ENCODE peak calls at places on chromosome 15, in ten cellular contexts. K is endodermal cell, F is hepatocyte, X is uterus, Y is stomach, Q is tibial artery, N is pancreas, S is astrocyte, D is PC-9, V is cardiac muscle cell. Z is an unnamed sample. For H3K9me3, the result is how much of the 10 kb centered on the place peaks cover.

GRCh38 chr15:52080993-52081392 is 31.6 kb downstream of the BCL2L10 start:
- DNase-seq in K (no peak), F (no peak), X (no peak), Y (no peak), Q (no peak), N (no peak), S (no peak), D (no peak), V (no peak), Z (no peak)

GRCh38 chr15:58080398-58080797 is 14.9 kb upstream of the ALDH1A2 start:
- DNase-seq in K (no peak), F (no peak), X (no peak), Y (no peak), Q (no peak), N (no peak), S (no peak), D (no peak), V (no peak), Z (no peak)

GRCh38 chr15:91268510-91268909 is 168.5 kb downstream of the SV2B start:
- DNase-seq in K (peak), F (no peak), X (no peak), Y (no peak), Q (no peak), N (no peak), S (no peak), D (no peak), V (no peak), Z (no peak)

GRCh38 chr15:50685976-50686467 is 575 bp downstream of the TRPM7 start:
- DNase-seq in K (peak), F (peak), X (peak), Y (peak), Q (peak), N (peak), S (peak), D (peak), V (peak), Z (peak)

GRCh38 chr15:48266029-48266428 is 59.9 kb downstream of the SLC12A1 start:
- DNase-seq in K (no peak), F (no peak), X (no peak), Y (no peak), Q (no peak), N (no peak), S (no peak), D (no peak), V (no peak), Z (no peak)

GRCh38 chr15:98755781-98756180 is 107.4 kb downstream of the IGF1R start:
- DNase-seq in K (no peak), F (no peak), X (no peak), Y (no peak), Q (no peak), N (no peak), S (no peak), D (no peak), V (no peak), Z (no peak)

GRCh38 chr15:86183765-86184491 is 104.3 kb downstream of the AGBL1 start:
- DNase-seq in K (no peak), F (no peak), X (no peak), Y (no peak), Q (no peak), N (no peak), S (peak), D (no peak), V (no peak), Z (no peak)

GRCh38 chr15:33360876-33361275 is 50.1 kb downstream of the RYR3 start:
- DNase-seq in K (no peak), F (no peak), X (no peak), Y (no peak), Q (no peak), N (no peak), S (no peak), D (no peak), V (no peak), Z (no peak)

GRCh38 chr15:39130556-39131379 is 450.1 kb upstream of the THBS1 start:
- DNase-seq in K (no peak), F (no peak), X (no peak), Y (no peak), Q (no peak), N (no peak), S (no peak), D (no peak), V (no peak), Z (no peak)

GRCh38 chr15:98375513-98376360 is 272.6 kb upstream of the IGF1R start:
- DNase-seq in K (no peak), F (no peak), X (no peak), Y (no peak), Q (no peak), N (no peak), S (no peak), D (no peak), V (no peak), Z (no peak)

GRCh38 chr15:56871180-56871579 is 47.3 kb upstream of the TCF12 start:
- DNase-seq in K (no peak), F (no peak), X (no peak), Y (no peak), Q (no peak), N (no peak), S (peak), D (peak), V (no peak), Z (no peak)

GRCh38 chr15:80967451-80967850 is 22.2 kb downstream of the MESD start:
- DNase-seq in K (peak), F (peak), X (no peak), Y (no peak), Q (no peak), N (no peak), S (peak), D (peak), V (peak), Z (no peak)

GRCh38 chr15:65875458-65875857 is 6.2 kb downstream of the RAB11A start:
- DNase-seq in K (no peak), F (no peak), X (no peak), Y (no peak), Q (no peak), N (no peak), S (no peak), D (no peak), V (no peak), Z (no peak)

GRCh38 chr15:51726302-51727073 is 11.0 kb downstream of the LYSMD2 start:
- DNase-seq in K (peak), F (peak), X (peak), Y (no peak), Q (peak), N (no peak), S (peak), D (peak), V (peak), Z (no peak)

GRCh38 chr15:55742498-55742926 is 440 bp downstream of the PRTG start:
- DNase-seq in K (no peak), F (peak), X (peak), Y (no peak), Q (no peak), N (peak), S (peak), D (peak), V (peak), Z (no peak)

GRCh38 chr15:92332125-92332899 is 61.4 kb upstream of the ST8SIA2 start:
- DNase-seq in K (no peak), F (no peak), X (no peak), Y (no peak), Q (no peak), N (no peak), S (no peak), D (no peak), V (no peak), Z (no peak)

GRCh38 chr15:42826251-42826890 is 89.4 kb upstream of the CDAN1 start:
- DNase-seq in K (no peak), F (no peak), X (no peak), Y (no peak), Q (no peak), N (no peak), S (no peak), D (no peak), V (no peak), Z (peak)

GRCh38 chr15:52529289-52529929 is 729 bp upstream of the MYO5A start:
- DNase-seq in K (no peak), F (peak), X (peak), Y (no peak), Q (no peak), N (no peak), S (no peak), D (no peak), V (no peak), Z (peak)

GRCh38 chr15:33098082-33099058 is 96.1 kb downstream of the FMN1 start:
- DNase-seq in K (no peak), F (no peak), X (no peak), Y (no peak), Q (no peak), N (no peak), S (peak), D (peak), V (no peak), Z (no peak)

GRCh38 chr15:39171944-39172368 is 408.9 kb upstream of the THBS1 start:
- DNase-seq in K (peak), F (peak), X (peak), Y (peak), Q (peak), N (no peak), S (peak), D (peak), V (peak), Z (peak)

GRCh38 chr15:42331235-42331634 is 28.1 kb upstream of the CAPN3 start:
- DNase-seq in K (no peak), F (no peak), X (no peak), Y (no peak), Q (no peak), N (no peak), S (peak), D (no peak), V (peak), Z (no peak)

GRCh38 chr15:53716909-53717878 is 42.3 kb downstream of the WDR72 start:
- DNase-seq in K (no peak), F (peak), X (no peak), Y (no peak), Q (no peak), N (no peak), S (no peak), D (no peak), V (no peak), Z (no peak)

GRCh38 chr15:29103825-29104565 is 165.6 kb downstream of the NSMCE3 start:
- DNase-seq in K (peak), F (peak), X (no peak), Y (peak), Q (no peak), N (peak), S (peak), D (peak), V (peak), Z (peak)

GRCh38 chr15:70487380-70487725 is 276.0 kb downstream of the UACA start:
- DNase-seq in K (no peak), F (no peak), X (no peak), Y (no peak), Q (no peak), N (no peak), S (no peak), D (no peak), V (no peak), Z (no peak)

GRCh38 chr15:71707230-71708051 is 102.9 kb upstream of the NR2E3 start:
- DNase-seq in K (no peak), F (no peak), X (peak), Y (no peak), Q (no peak), N (no peak), S (peak), D (no peak), V (no peak), Z (no peak)

GRCh38 chr15:89174476-89174875 is 46.9 kb downstream of the RLBP1 start:
- DNase-seq in K (no peak), F (no peak), X (no peak), Y (no peak), Q (no peak), N (no peak), S (no peak), D (no peak), V (no peak), Z (peak)

GRCh38 chr15:95292790-95293450 is 1037.6 kb upstream of the NR2F2 start:
- DNase-seq in K (no peak), F (no peak), X (no peak), Y (peak), Q (no peak), N (no peak), S (no peak), D (peak), V (peak), Z (peak)

GRCh38 chr15:66229790-66230460 is 23.6 kb downstream of the MEGF11 start:
- DNase-seq in K (no peak), F (no peak), X (no peak), Y (no peak), Q (no peak), N (no peak), S (no peak), D (no peak), V (no peak), Z (no peak)

GRCh38 chr15:93270937-93271472 is 182.0 kb upstream of the RGMA start:
- DNase-seq in K (peak), F (no peak), X (no peak), Y (no peak), Q (no peak), N (no peak), S (no peak), D (no peak), V (no peak), Z (no peak)

GRCh38 chr15:66145242-66146182 is 108.0 kb downstream of the MEGF11 start:
- DNase-seq in K (no peak), F (no peak), X (no peak), Y (no peak), Q (no peak), N (no peak), S (peak), D (no peak), V (no peak), Z (no peak)

GRCh38 chr15:101013769-101014223 is 94.6 kb downstream of the LRRK1 start:
- DNase-seq in K (peak), F (no peak), X (peak), Y (no peak), Q (no peak), N (no peak), S (no peak), D (no peak), V (no peak), Z (no peak)

GRCh38 chr15:37014566-37014965 is 85.8 kb downstream of the MEIS2 start:
- DNase-seq in K (no peak), F (no peak), X (no peak), Y (no peak), Q (no peak), N (no peak), S (no peak), D (no peak), V (no peak), Z (no peak)

GRCh38 chr15:77026501-77027110 is 31.7 kb downstream of the PSTPIP1 start:
- DNase-seq in K (peak), F (no peak), X (peak), Y (no peak), Q (peak), N (peak), S (no peak), D (no peak), V (peak), Z (no peak)

GRCh38 chr15:47185222-47185800 is 532.0 kb upstream of the SEMA6D start:
- DNase-seq in K (no peak), F (no peak), X (no peak), Y (no peak), Q (no peak), N (no peak), S (no peak), D (no peak), V (no peak), Z (no peak)

DNA sequence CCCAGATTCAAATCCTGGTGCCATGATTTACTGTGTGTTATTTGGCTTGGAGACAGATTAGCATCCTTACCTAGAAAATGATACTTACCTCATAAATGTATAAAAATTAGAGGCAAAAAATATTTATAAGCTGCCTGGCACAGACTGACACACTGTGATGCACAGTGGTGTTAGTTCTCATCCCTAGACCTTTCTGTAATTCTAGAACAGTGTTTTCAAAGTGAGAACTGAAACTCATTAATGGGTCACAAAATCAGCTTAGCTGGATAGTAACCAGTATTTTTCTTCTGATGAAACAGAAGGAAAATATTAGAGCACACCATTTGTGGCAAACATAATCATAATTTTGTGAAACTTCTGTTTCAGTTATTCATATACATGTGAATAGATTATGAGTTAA is 17.9 kb upstream of the MTHFS start:
- DNase-seq in K (no peak), F (no peak), X (no peak), Y (no peak), Q (no peak), N (no peak), S (no peak), D (no peak), V (no peak), Z (no peak)
- H3K9me3 ChIP-seq in K (half or more), F (under half), X (under half), Y (under half), Q (half or more), N (under half), S (under half), D (under half), V (under half), Z (under half)

GRCh38 chr15:41116872-41117242 is 777 bp upstream of the INO80 start:
- DNase-seq in K (no peak), F (no peak), X (no peak), Y (no peak), Q (no peak), N (no peak), S (no peak), D (no peak), V (no peak), Z (no peak)

GRCh38 chr15:41115652-41116115 is 396 bp downstream of the INO80 start:
- DNase-seq in K (peak), F (peak), X (peak), Y (peak), Q (peak), N (peak), S (peak), D (peak), V (peak), Z (peak)

GRCh38 chr15:41115088-41115651 is 910 bp downstream of the INO80 start:
- DNase-seq in K (peak), F (peak), X (no peak), Y (no peak), Q (no peak), N (no peak), S (peak), D (no peak), V (peak), Z (no peak)

GRCh38 chr15:41121951-41122350 is 5.9 kb upstream of the INO80 start:
- DNase-seq in K (no peak), F (no peak), X (no peak), Y (no peak), Q (no peak), N (no peak), S (no peak), D (no peak), V (no peak), Z (no peak)

GRCh38 chr15:41116116-41116871 is at the start of gene INO80:
- DNase-seq in K (peak), F (peak), X (peak), Y (peak), Q (peak), N (peak), S (peak), D (peak), V (peak), Z (peak)
- TF ChIP-seq CTCF in K (no peak), F (no peak), X (peak), Y (no peak), Q (no peak), N (no peak), S (no peak), D (no peak), V (no peak), Z (no peak)

DNA sequence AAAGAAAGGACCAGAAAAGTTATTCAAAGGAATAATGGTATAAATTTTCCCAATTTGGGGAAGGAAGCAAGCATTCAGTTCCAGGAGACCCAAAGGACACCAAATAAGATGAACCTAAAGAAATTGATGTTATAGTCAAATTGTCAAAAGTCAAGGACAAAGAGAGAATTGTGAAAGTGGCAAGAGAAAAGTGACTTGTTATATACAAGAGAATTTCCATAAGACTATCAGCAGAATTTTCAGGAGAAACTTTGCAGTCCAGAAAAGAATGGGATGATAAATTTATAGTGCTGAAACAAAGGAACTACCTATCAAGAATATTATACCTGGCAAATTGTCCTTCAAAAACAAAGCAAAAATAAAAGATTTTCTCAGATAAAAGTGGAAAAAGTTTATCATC is 43.8 kb upstream of the FOXB1 start:
- DNase-seq in K (no peak), F (no peak), X (no peak), Y (no peak), Q (no peak), N (no peak), S (no peak), D (no peak), V (no peak), Z (no peak)
- H3K9me3 ChIP-seq in K (under half), F (under half), X (under half), Y (half or more), Q (under half), N (under half), S (under half), D (under half), V (under half), Z (under half)

DNA sequence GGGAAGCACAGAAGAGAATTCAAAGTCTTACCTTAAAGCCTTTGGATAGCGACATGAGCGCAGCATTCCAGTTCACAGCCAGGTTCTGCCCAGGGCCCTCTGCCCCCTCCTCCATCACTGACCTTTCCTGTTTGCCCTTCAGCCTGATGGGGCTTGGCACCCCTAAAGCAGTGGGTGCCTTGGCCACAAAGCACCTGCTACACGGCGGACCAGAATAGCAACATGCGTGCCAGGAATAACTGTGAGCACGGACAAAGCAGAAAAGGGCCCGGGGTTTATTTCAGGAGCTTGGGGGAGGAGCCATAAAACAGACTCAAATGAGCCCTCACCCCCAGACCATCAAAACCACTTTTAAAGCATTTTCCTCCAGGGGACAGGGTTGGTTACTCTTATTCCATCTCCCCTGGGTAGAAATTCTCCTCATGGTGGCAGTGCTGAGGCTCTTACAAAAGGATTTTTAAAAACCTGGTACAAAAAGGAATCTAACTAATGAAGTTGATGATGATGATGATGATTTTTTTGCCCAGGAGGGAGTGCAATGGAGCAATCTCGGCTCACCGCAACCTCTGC is 135.4 kb downstream of the KLF13 start:
- DNase-seq in K (peak), F (no peak), X (peak), Y (peak), Q (no peak), N (no peak), S (no peak), D (no peak), V (no peak), Z (no peak)
- TF ChIP-seq CTCF in K (peak), F (peak), X (no peak), Y (no peak), Q (no peak), N (no peak), S (no peak), D (no peak), V (peak), Z (no peak)

DNA sequence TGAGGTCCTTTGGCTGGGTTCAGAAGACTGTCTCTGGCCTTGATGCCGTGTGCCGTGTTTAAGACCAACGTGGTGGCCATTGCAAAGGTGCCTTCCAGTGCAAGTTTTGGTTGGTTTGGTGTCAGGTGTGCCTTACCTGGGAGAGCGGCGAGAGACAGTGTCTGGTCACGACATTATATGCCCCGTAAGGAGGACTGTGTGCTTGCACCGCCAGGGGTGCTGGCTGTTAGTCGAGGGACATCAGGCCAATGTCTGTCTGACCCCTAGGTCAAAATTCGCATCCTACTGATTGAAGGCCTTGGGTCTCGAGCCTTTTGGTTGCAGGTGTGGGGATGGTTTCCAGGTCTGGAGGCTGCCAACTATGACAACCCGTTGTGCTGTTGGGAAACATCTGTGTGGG is 111.9 kb downstream of the SNRPN start:
- DNase-seq in K (no peak), F (no peak), X (no peak), Y (no peak), Q (no peak), N (no peak), S (no peak), D (no peak), V (no peak), Z (no peak)
- H3K9me3 ChIP-seq in K (half or more), F (half or more), X (under half), Y (half or more), Q (half or more), N (under half), S (half or more), D (under half), V (under half), Z (under half)

GRCh38 chr15:69143756-69144436 is 16.5 kb upstream of the GLCE start:
- DNase-seq in K (peak), F (peak), X (no peak), Y (no peak), Q (no peak), N (no peak), S (no peak), D (no peak), V (no peak), Z (no peak)

GRCh38 chr15:69141833-69142232 is 18.6 kb upstream of the GLCE start:
- DNase-seq in K (peak), F (no peak), X (no peak), Y (no peak), Q (no peak), N (no peak), S (no peak), D (no peak), V (no peak), Z (no peak)

GRCh38 chr15:69140306-69140705 is 20.1 kb upstream of the GLCE start:
- DNase-seq in K (no peak), F (no peak), X (no peak), Y (no peak), Q (no peak), N (no peak), S (no peak), D (no peak), V (no peak), Z (peak)

GRCh38 chr15:69138963-69139362 is 21.5 kb upstream of the GLCE start:
- DNase-seq in K (no peak), F (no peak), X (no peak), Y (no peak), Q (no peak), N (no peak), S (no peak), D (no peak), V (no peak), Z (no peak)

GRCh38 chr15:69141286-69141701 is 19.1 kb upstream of the GLCE start:
- DNase-seq in K (peak), F (peak), X (no peak), Y (no peak), Q (no peak), N (no peak), S (no peak), D (no peak), V (no peak), Z (no peak)
- TF ChIP-seq CTCF in K (peak), F (no peak), X (no peak), Y (no peak), Q (no peak), N (no peak), S (no peak), D (no peak), V (no peak), Z (no peak)